ENCODE peak calls at places on chromosomes 3 and 15, in nine cellular contexts. D, W, T, R, X, J, N, Q and L are unnamed samples.

GRCh38 chr3:17986393-17986816 is 244.0 kb upstream of the TBC1D5 start:
- DNase-seq in T (no peak), J (no peak), X (no peak), N (no peak), R (no peak), W (no peak), D (no peak), Q (no peak), L (no peak)

GRCh38 chr3:57038466-57039164 is 21.8 kb upstream of the SPATA12 start:
- DNase-seq in X (no peak), J (no peak), R (no peak), T (no peak), D (no peak), W (no peak), N (no peak), Q (no peak), L (no peak)

GRCh38 chr3:140954576-140954975 is 12.9 kb downstream of the SLC25A36 start:
- DNase-seq in J (no peak), N (no peak), X (no peak), W (no peak), D (no peak), T (no peak), Q (no peak), R (no peak), L (no peak)

GRCh38 chr3:130414457-130414856 is 69.0 kb downstream of the COL6A5 start:
- DNase-seq in R (no peak), D (no peak), N (no peak), Q (no peak), X (no peak), T (no peak), J (no peak), W (no peak), L (no peak)

GRCh38 chr3:172209333-172210321 is 170.2 kb downstream of the FNDC3B start:
- DNase-seq in T (no peak), N (no peak), Q (no peak), X (no peak), W (no peak), D (no peak), R (no peak), J (no peak), L (no peak)

GRCh38 chr15:47725924-47726323 is 8.6 kb downstream of the SEMA6D start:
- DNase-seq in T (no peak), R (no peak), D (no peak), J (no peak), N (no peak), Q (no peak), W (no peak), X (no peak), L (no peak)

GRCh38 chr3:100966807-100967206 is 26.4 kb downstream of the ABI3BP start:
- DNase-seq in R (no peak), T (no peak), W (no peak), D (no peak), N (no peak), J (no peak), X (no peak), Q (no peak), L (no peak)

GRCh38 chr3:53303957-53304356 is 43.4 kb downstream of the DCP1A start:
- DNase-seq in W (no peak), X (no peak), Q (no peak), T (no peak), D (no peak), J (no peak), R (peak), N (peak), L (no peak)

GRCh38 chr3:99805160-99805559 is 12.5 kb upstream of the CMSS1 start:
- DNase-seq in N (no peak), Q (no peak), J (no peak), X (no peak), W (no peak), T (no peak), R (no peak), D (no peak), L (no peak)

GRCh38 chr3:136639069-136639468 is 113.1 kb downstream of the STAG1 start:
- DNase-seq in D (no peak), J (no peak), T (no peak), X (no peak), R (no peak), N (no peak), Q (no peak), W (no peak), L (no peak)